ENCODE peak calls at places on chromosomes 2 and 18, in eight cellular contexts. One of them, this sample, is unnamed.

GRCh38 chr2:240391111-240392051 is 44.1 kb upstream of the GPC1 start:
- DNase-seq in activated naive CD8-positive, alpha-beta T cell treated with anti-CD3 and anti-CD28 coated beads, Interleukin-2, amount 10 ng/mL, durations not matched to agents 7 days and 5 days: peak; percentile 29
- DNase-seq in NCI-H69: no peak
- DNase-seq in stimulated activated CD4-positive, alpha-beta T cell treated with anti-CD3 and anti-CD28 coated beads, Interleukin-12 subunit alpha, Interleukin-12 subunit beta, amount 100 ng/mL, for 48 hours: no peak
- DNase-seq in SJSA1: no peak
- DNase-seq in activated CD8-positive, alpha-beta memory T cell treated with anti-CD3 and anti-CD28 coated beads, Interleukin-2, amount 50 U/mL, for 48 hours: no peak
- DNase-seq in NCI-H526 treated with DMSO at 0.1 percent for 48 hours: no peak
- DNase-seq in NCI-H446 treated with DMSO at 0.1 percent for 48 hours: no peak
- DNase-seq in this sample: no peak

GRCh38 chr18:49224130-49224529 is 236.3 kb downstream of the DYM start:
- DNase-seq in activated naive CD8-positive, alpha-beta T cell treated with anti-CD3 and anti-CD28 coated beads, Interleukin-2, amount 10 ng/mL, durations not matched to agents 7 days and 5 days: no peak
- DNase-seq in NCI-H69: no peak
- DNase-seq in stimulated activated CD4-positive, alpha-beta T cell treated with anti-CD3 and anti-CD28 coated beads, Interleukin-12 subunit alpha, Interleukin-12 subunit beta, amount 100 ng/mL, for 48 hours: no peak
- DNase-seq in SJSA1: no peak
- DNase-seq in activated CD8-positive, alpha-beta memory T cell treated with anti-CD3 and anti-CD28 coated beads, Interleukin-2, amount 50 U/mL, for 48 hours: no peak
- DNase-seq in NCI-H526 treated with DMSO at 0.1 percent for 48 hours: no peak
- DNase-seq in NCI-H446 treated with DMSO at 0.1 percent for 48 hours: no peak
- DNase-seq in this sample: peak; percentile 21

GRCh38 chr2:177708106-177708505 is 315.5 kb downstream of the AGPS start:
- DNase-seq in activated naive CD8-positive, alpha-beta T cell treated with anti-CD3 and anti-CD28 coated beads, Interleukin-2, amount 10 ng/mL, durations not matched to agents 7 days and 5 days: no peak
- DNase-seq in NCI-H69: no peak
- DNase-seq in stimulated activated CD4-positive, alpha-beta T cell treated with anti-CD3 and anti-CD28 coated beads, Interleukin-12 subunit alpha, Interleukin-12 subunit beta, amount 100 ng/mL, for 48 hours: no peak
- DNase-seq in SJSA1: no peak
- DNase-seq in activated CD8-positive, alpha-beta memory T cell treated with anti-CD3 and anti-CD28 coated beads, Interleukin-2, amount 50 U/mL, for 48 hours: no peak
- DNase-seq in NCI-H526 treated with DMSO at 0.1 percent for 48 hours: no peak
- DNase-seq in NCI-H446 treated with DMSO at 0.1 percent for 48 hours: no peak
- DNase-seq in this sample: no peak

GRCh38 chr2:12267042-12267441 is 449.7 kb upstream of the TRIB2 start:
- DNase-seq in activated naive CD8-positive, alpha-beta T cell treated with anti-CD3 and anti-CD28 coated beads, Interleukin-2, amount 10 ng/mL, durations not matched to agents 7 days and 5 days: no peak
- DNase-seq in NCI-H69: no peak
- DNase-seq in stimulated activated CD4-positive, alpha-beta T cell treated with anti-CD3 and anti-CD28 coated beads, Interleukin-12 subunit alpha, Interleukin-12 subunit beta, amount 100 ng/mL, for 48 hours: no peak
- DNase-seq in SJSA1: no peak
- DNase-seq in activated CD8-positive, alpha-beta memory T cell treated with anti-CD3 and anti-CD28 coated beads, Interleukin-2, amount 50 U/mL, for 48 hours: no peak
- DNase-seq in NCI-H526 treated with DMSO at 0.1 percent for 48 hours: no peak
- DNase-seq in NCI-H446 treated with DMSO at 0.1 percent for 48 hours: no peak
- DNase-seq in this sample: no peak

GRCh38 chr2:214856116-214856515 is 46.6 kb upstream of the BARD1 start:
- DNase-seq in activated naive CD8-positive, alpha-beta T cell treated with anti-CD3 and anti-CD28 coated beads, Interleukin-2, amount 10 ng/mL, durations not matched to agents 7 days and 5 days: no peak
- DNase-seq in NCI-H69: no peak
- DNase-seq in stimulated activated CD4-positive, alpha-beta T cell treated with anti-CD3 and anti-CD28 coated beads, Interleukin-12 subunit alpha, Interleukin-12 subunit beta, amount 100 ng/mL, for 48 hours: no peak
- DNase-seq in SJSA1: no peak
- DNase-seq in activated CD8-positive, alpha-beta memory T cell treated with anti-CD3 and anti-CD28 coated beads, Interleukin-2, amount 50 U/mL, for 48 hours: no peak
- DNase-seq in NCI-H526 treated with DMSO at 0.1 percent for 48 hours: no peak
- DNase-seq in NCI-H446 treated with DMSO at 0.1 percent for 48 hours: no peak
- DNase-seq in this sample: peak; percentile 39

GRCh38 chr2:1702186-1702565 is 42.1 kb downstream of the PXDN start:
- DNase-seq in activated naive CD8-positive, alpha-beta T cell treated with anti-CD3 and anti-CD28 coated beads, Interleukin-2, amount 10 ng/mL, durations not matched to agents 7 days and 5 days: no peak
- DNase-seq in NCI-H69: no peak
- DNase-seq in stimulated activated CD4-positive, alpha-beta T cell treated with anti-CD3 and anti-CD28 coated beads, Interleukin-12 subunit alpha, Interleukin-12 subunit beta, amount 100 ng/mL, for 48 hours: no peak
- DNase-seq in SJSA1: no peak
- DNase-seq in activated CD8-positive, alpha-beta memory T cell treated with anti-CD3 and anti-CD28 coated beads, Interleukin-2, amount 50 U/mL, for 48 hours: no peak
- DNase-seq in NCI-H526 treated with DMSO at 0.1 percent for 48 hours: no peak
- DNase-seq in NCI-H446 treated with DMSO at 0.1 percent for 48 hours: no peak
- DNase-seq in this sample: no peak

GRCh38 chr18:80204142-80204541 is 43.2 kb downstream of the PARD6G start:
- DNase-seq in activated naive CD8-positive, alpha-beta T cell treated with anti-CD3 and anti-CD28 coated beads, Interleukin-2, amount 10 ng/mL, durations not matched to agents 7 days and 5 days: no peak
- DNase-seq in NCI-H69: no peak
- DNase-seq in stimulated activated CD4-positive, alpha-beta T cell treated with anti-CD3 and anti-CD28 coated beads, Interleukin-12 subunit alpha, Interleukin-12 subunit beta, amount 100 ng/mL, for 48 hours: no peak
- DNase-seq in SJSA1: no peak
- DNase-seq in activated CD8-positive, alpha-beta memory T cell treated with anti-CD3 and anti-CD28 coated beads, Interleukin-2, amount 50 U/mL, for 48 hours: no peak
- DNase-seq in NCI-H526 treated with DMSO at 0.1 percent for 48 hours: no peak
- DNase-seq in NCI-H446 treated with DMSO at 0.1 percent for 48 hours: no peak
- DNase-seq in this sample: no peak

GRCh38 chr2:217853961-217854360 is 148.8 kb downstream of the TNS1 start:
- DNase-seq in activated naive CD8-positive, alpha-beta T cell treated with anti-CD3 and anti-CD28 coated beads, Interleukin-2, amount 10 ng/mL, durations not matched to agents 7 days and 5 days: no peak
- DNase-seq in NCI-H69: no peak
- DNase-seq in stimulated activated CD4-positive, alpha-beta T cell treated with anti-CD3 and anti-CD28 coated beads, Interleukin-12 subunit alpha, Interleukin-12 subunit beta, amount 100 ng/mL, for 48 hours: no peak
- DNase-seq in SJSA1: no peak
- DNase-seq in activated CD8-positive, alpha-beta memory T cell treated with anti-CD3 and anti-CD28 coated beads, Interleukin-2, amount 50 U/mL, for 48 hours: no peak
- DNase-seq in NCI-H526 treated with DMSO at 0.1 percent for 48 hours: no peak
- DNase-seq in NCI-H446 treated with DMSO at 0.1 percent for 48 hours: no peak
- DNase-seq in this sample: no peak

GRCh38 chr2:47554311-47554905 is 151.5 kb downstream of the MSH2 start:
- DNase-seq in activated naive CD8-positive, alpha-beta T cell treated with anti-CD3 and anti-CD28 coated beads, Interleukin-2, amount 10 ng/mL, durations not matched to agents 7 days and 5 days: no peak
- DNase-seq in NCI-H69: no peak
- DNase-seq in stimulated activated CD4-positive, alpha-beta T cell treated with anti-CD3 and anti-CD28 coated beads, Interleukin-12 subunit alpha, Interleukin-12 subunit beta, amount 100 ng/mL, for 48 hours: no peak
- DNase-seq in SJSA1: no peak
- DNase-seq in activated CD8-positive, alpha-beta memory T cell treated with anti-CD3 and anti-CD28 coated beads, Interleukin-2, amount 50 U/mL, for 48 hours: no peak
- DNase-seq in NCI-H526 treated with DMSO at 0.1 percent for 48 hours: no peak
- DNase-seq in NCI-H446 treated with DMSO at 0.1 percent for 48 hours: no peak
- DNase-seq in this sample: peak; percentile 44

GRCh38 chr2:174967693-174968260 is 37.4 kb downstream of the CHN1 start:
- DNase-seq in activated naive CD8-positive, alpha-beta T cell treated with anti-CD3 and anti-CD28 coated beads, Interleukin-2, amount 10 ng/mL, durations not matched to agents 7 days and 5 days: no peak
- DNase-seq in NCI-H69: no peak
- DNase-seq in stimulated activated CD4-positive, alpha-beta T cell treated with anti-CD3 and anti-CD28 coated beads, Interleukin-12 subunit alpha, Interleukin-12 subunit beta, amount 100 ng/mL, for 48 hours: no peak
- DNase-seq in SJSA1: no peak
- DNase-seq in activated CD8-positive, alpha-beta memory T cell treated with anti-CD3 and anti-CD28 coated beads, Interleukin-2, amount 50 U/mL, for 48 hours: no peak
- DNase-seq in NCI-H526 treated with DMSO at 0.1 percent for 48 hours: no peak
- DNase-seq in NCI-H446 treated with DMSO at 0.1 percent for 48 hours: no peak
- DNase-seq in this sample: no peak

GRCh38 chr2:176140520-176141317 is 10.6 kb upstream of the HOXD4 start:
- DNase-seq in activated naive CD8-positive, alpha-beta T cell treated with anti-CD3 and anti-CD28 coated beads, Interleukin-2, amount 10 ng/mL, durations not matched to agents 7 days and 5 days: peak; percentile 89
- DNase-seq in NCI-H69: peak; percentile 87
- DNase-seq in stimulated activated CD4-positive, alpha-beta T cell treated with anti-CD3 and anti-CD28 coated beads, Interleukin-12 subunit alpha, Interleukin-12 subunit beta, amount 100 ng/mL, for 48 hours: peak; percentile 58
- DNase-seq in SJSA1: peak; percentile 94
- DNase-seq in activated CD8-positive, alpha-beta memory T cell treated with anti-CD3 and anti-CD28 coated beads, Interleukin-2, amount 50 U/mL, for 48 hours: peak; percentile 89
- DNase-seq in NCI-H526 treated with DMSO at 0.1 percent for 48 hours: peak; percentile 80
- DNase-seq in NCI-H446 treated with DMSO at 0.1 percent for 48 hours: peak; percentile 33
- DNase-seq in this sample: peak; percentile 64

GRCh38 chr2:28129955-28130695 is 239.6 kb downstream of the BABAM2 start:
- DNase-seq in activated naive CD8-positive, alpha-beta T cell treated with anti-CD3 and anti-CD28 coated beads, Interleukin-2, amount 10 ng/mL, durations not matched to agents 7 days and 5 days: no peak
- DNase-seq in NCI-H69: no peak
- DNase-seq in stimulated activated CD4-positive, alpha-beta T cell treated with anti-CD3 and anti-CD28 coated beads, Interleukin-12 subunit alpha, Interleukin-12 subunit beta, amount 100 ng/mL, for 48 hours: no peak
- DNase-seq in SJSA1: no peak
- DNase-seq in activated CD8-positive, alpha-beta memory T cell treated with anti-CD3 and anti-CD28 coated beads, Interleukin-2, amount 50 U/mL, for 48 hours: no peak
- DNase-seq in NCI-H526 treated with DMSO at 0.1 percent for 48 hours: no peak
- DNase-seq in NCI-H446 treated with DMSO at 0.1 percent for 48 hours: no peak
- DNase-seq in this sample: peak; percentile 52

This sample was measured in M059J.